ENCODE peak calls at places on chromosomes 7 and 10, in five cellular contexts. L is activated naive CD8-positive, alpha-beta T cell treated with anti-CD3 and anti-CD28 coated beads, Interleukin-2, amount 50 U/mL, for 24 hours; F is LoVo; T is CD4-positive, alpha-beta memory T cell; Z is kidney tubule cell. E is an unnamed sample.

GRCh38 chr7:2792856-2793487 is 51.1 kb downstream of the GNA12 start:
- DNase-seq in F (no peak), T (no peak), L (no peak), Z (no peak), E (no peak)

GRCh38 chr7:100485514-100485913 is 1.8 kb downstream of the NYAP1 start:
- DNase-seq in F (no peak), T (no peak), L (no peak), Z (no peak), E (no peak)

GRCh38 chr10:105538933-105539332 is 897.8 kb downstream of the SORCS3 start:
- DNase-seq in Z (no peak), T (no peak), F (no peak), L (no peak), E (no peak)

GRCh38 chr7:127974611-127975010 is 56.6 kb downstream of the LRRC4 start:
- DNase-seq in F (no peak), L (no peak), T (no peak), Z (no peak), E (no peak)

GRCh38 chr7:144738708-144739314 is 97.0 kb downstream of the TPK1 start:
- DNase-seq in L (peak), Z (peak), F (peak), T (peak), E (peak)

GRCh38 chr10:49313501-49314070 is 14.6 kb downstream of the C10orf71 start:
- DNase-seq in F (no peak), Z (no peak), T (no peak), L (no peak), E (no peak)

GRCh38 chr10:101014230-101014884 is 14.7 kb downstream of the LZTS2 start:
- DNase-seq in Z (peak), F (peak), L (peak), T (peak), E (peak)

GRCh38 chr7:108613949-108614381 is 44.3 kb downstream of the DNAJB9 start:
- DNase-seq in T (no peak), F (no peak), L (no peak), Z (no peak), E (no peak)

GRCh38 chr7:91946549-91946948 is 5.9 kb downstream of the AKAP9 start:
- DNase-seq in F (no peak), Z (no peak), L (no peak), T (no peak), E (no peak)

GRCh38 chr10:49056356-49056755 is 59.0 kb downstream of the VSTM4 start:
- DNase-seq in T (no peak), L (no peak), F (no peak), Z (peak), E (peak)

GRCh38 chr10:95792874-95793285 is 36.9 kb downstream of the ENTPD1 start:
- DNase-seq in L (no peak), F (no peak), T (no peak), Z (no peak), E (no peak)

GRCh38 chr10:82643601-82644000 is 768.6 kb downstream of the NRG3 start:
- DNase-seq in L (no peak), T (no peak), Z (no peak), F (no peak), E (no peak)

GRCh38 chr7:130141858-130142653 is 63.1 kb downstream of the TMEM209 start:
- DNase-seq in Z (no peak), T (no peak), L (no peak), F (no peak), E (no peak)